ENCODE peak calls at places on chromosomes 6 and 20, in five cellular contexts. R, N, T, P and W are unnamed samples. For H3K4me1, the result is how much of the 10 kb centered on the place peaks cover.

GRCh38 chr6:912871-913663 is 220.1 kb upstream of the EXOC2 start:
- DNase-seq in N (peak), T (no peak), P (no peak), R (no peak), W (no peak)

GRCh38 chr20:32343438-32343837 is 14.7 kb upstream of the ASXL1 start:
- DNase-seq in T (no peak), P (no peak), N (no peak), R (no peak), W (no peak)

GRCh38 chr6:127841811-127842210 is 59.0 kb downstream of the THEMIS start:
- DNase-seq in R (no peak), P (no peak), N (no peak), T (no peak), W (no peak)

GRCh38 chr6:111626446-111626845 is 20.8 kb upstream of the TRAF3IP2 start:
- DNase-seq in R (no peak), P (peak), N (peak), T (peak), W (no peak)

GRCh38 chr20:34102342-34102741 is 9.7 kb downstream of the EIF2S2 start:
- DNase-seq in R (no peak), N (no peak), T (no peak), P (no peak), W (no peak)

GRCh38 chr6:134074151-134074712 is 21.8 kb upstream of the SLC2A12 start:
- DNase-seq in T (no peak), N (no peak), P (no peak), R (no peak), W (no peak)

GRCh38 chr6:165636015-165636414 is 27.0 kb downstream of the PDE10A start:
- DNase-seq in T (no peak), R (no peak), P (no peak), N (no peak), W (no peak)

GRCh38 chr20:11719153-11719552 is 198.5 kb upstream of the BTBD3 start:
- DNase-seq in R (no peak), P (no peak), N (no peak), T (no peak), W (no peak)

GRCh38 chr20:45157977-45158376 is 16.7 kb upstream of the PI3 start:
- DNase-seq in N (no peak), T (no peak), R (no peak), P (no peak), W (no peak)

GRCh38 chr20:56839222-56839621 is 210.1 kb downstream of the TFAP2C start:
- DNase-seq in T (no peak), P (no peak), N (no peak), R (no peak), W (no peak)

GRCh38 chr6:140269766-140270165 is 895.3 kb upstream of the CITED2 start:
- DNase-seq in T (no peak), R (no peak), P (no peak), N (no peak), W (no peak)

GRCh38 chr6:136324981-136325380 is 35.3 kb upstream of the BCLAF1 start:
- DNase-seq in P (peak), R (no peak), N (no peak), T (no peak), W (no peak)

GRCh38 chr20:38136421-38137245 is 28.4 kb downstream of the TGM2 start:
- DNase-seq in P (peak), R (no peak), N (no peak), T (no peak), W (peak)

GRCh38 chr20:16821211-16822089 is 73.3 kb downstream of the OTOR start:
- DNase-seq in N (peak), P (peak), T (no peak), R (peak), W (no peak)

GRCh38 chr6:70059047-70059719 is 192.8 kb downstream of the COL19A1 start:
- DNase-seq in P (no peak), T (no peak), R (no peak), N (no peak), W (no peak)

GRCh38 chr6:150372051-150372450 is 3.2 kb downstream of the IYD start:
- DNase-seq in N (no peak), R (no peak), T (no peak), P (no peak), W (no peak)

GRCh38 chr20:6708010-6708409 is 59.5 kb upstream of the BMP2 start:
- DNase-seq in P (peak), N (no peak), R (no peak), T (no peak), W (no peak)

GRCh38 chr6:139406577-139407343 is 32.3 kb upstream of the CITED2 start:
- DNase-seq in N (no peak), T (no peak), R (no peak), P (no peak), W (no peak)

GRCh38 chr6:137148291-137149076 is 25.0 kb downstream of the IL22RA2 start:
- DNase-seq in R (no peak), N (no peak), P (no peak), T (no peak), W (no peak)

GRCh38 chr6:24868765-24869164 is 67.0 kb downstream of the RIPOR2 start:
- DNase-seq in N (no peak), R (no peak), T (no peak), P (no peak), W (no peak)

GRCh38 chr6:90397929-90398674 is 101.5 kb upstream of the BACH2 start:
- DNase-seq in N (no peak), R (peak), P (no peak), T (no peak), W (no peak)

GRCh38 chr6:7219310-7219709 is 93.7 kb downstream of the SSR1 start:
- DNase-seq in N (no peak), R (no peak), T (no peak), P (peak), W (no peak)

GRCh38 chr6:37559501-37559900 is 59.8 kb upstream of the CCDC167 start:
- DNase-seq in T (no peak), N (no peak), R (no peak), P (no peak), W (no peak)
- H3K4me1 ChIP-seq in T (under half), N (under half), R (under half), P (under half), W (under half)

DNA sequence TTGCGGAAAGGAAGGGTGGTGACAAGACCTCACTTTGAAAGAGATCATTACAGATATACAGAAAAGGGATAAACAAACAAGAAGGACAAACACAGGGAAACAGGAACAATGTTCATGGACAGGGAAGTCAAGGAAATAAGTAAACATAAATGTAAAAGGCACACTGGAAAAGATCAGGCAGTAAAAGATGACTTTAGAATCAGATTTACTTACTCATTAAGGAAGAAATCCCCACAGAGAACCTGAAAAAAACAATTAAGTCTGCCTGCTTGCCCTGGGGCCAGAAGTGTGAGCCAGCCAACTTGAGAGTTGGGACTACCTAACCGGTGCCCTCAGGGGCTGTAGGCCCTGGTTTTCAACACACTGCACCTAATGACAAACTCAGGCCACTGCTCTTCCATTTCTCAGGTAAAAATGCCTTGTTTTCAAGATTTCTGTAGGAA is 1.7 kb downstream of the APMAP start:
- DNase-seq in R (no peak), P (no peak), N (no peak), T (no peak), W (no peak)
- H3K4me1 ChIP-seq in R (under half), P (under half), N (half or more), T (under half), W (under half)

GRCh38 chr6:157652601-157653363 is 170.3 kb upstream of the SNX9 start:
- DNase-seq in T (no peak), N (no peak), P (no peak), R (no peak), W (no peak)
- H3K4me1 ChIP-seq in T (under half), N (under half), P (under half), R (under half), W (under half)

DNA sequence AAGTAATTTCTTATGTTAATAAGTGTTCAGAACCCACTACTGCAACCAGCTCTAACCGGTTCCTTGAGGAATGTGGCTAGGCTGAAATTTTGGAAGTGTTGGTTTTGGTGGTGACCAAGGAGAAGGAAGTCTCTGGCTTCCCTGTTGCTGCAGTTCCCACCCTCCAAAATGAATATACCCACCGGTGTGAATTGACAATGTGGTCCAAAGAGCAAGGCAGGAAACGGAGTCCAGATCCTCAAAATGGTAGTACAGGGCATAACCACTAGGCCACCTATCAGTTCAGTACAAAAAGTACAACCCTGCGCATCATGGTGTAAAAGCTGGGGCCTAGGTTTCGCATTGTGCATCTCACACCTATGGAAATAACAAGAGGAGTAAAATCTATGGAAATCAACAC is 2.8 kb downstream of the ADNP start:
- DNase-seq in N (no peak), P (no peak), T (no peak), R (no peak), W (no peak)
- H3K4me1 ChIP-seq in N (half or more), P (under half), T (under half), R (under half), W (under half)

DNA sequence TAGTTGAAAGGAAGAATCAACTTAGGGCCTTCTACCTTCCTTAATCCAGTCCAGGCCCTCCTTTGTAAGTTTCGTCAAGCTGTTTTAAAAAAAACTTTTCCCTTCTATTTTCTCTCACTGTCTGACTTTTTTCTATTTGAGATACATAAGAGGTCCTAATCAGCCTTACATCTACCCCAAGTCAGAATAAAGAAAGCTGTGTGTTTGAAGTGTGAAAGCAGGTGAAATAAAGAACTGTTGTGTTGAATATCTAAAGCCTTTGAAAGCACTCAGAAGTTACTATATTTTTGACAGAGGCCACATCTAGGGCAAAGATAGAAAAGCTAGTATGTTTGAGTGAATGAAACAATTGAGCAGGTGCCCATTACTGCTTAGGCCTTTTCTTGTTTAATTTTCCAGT is 35.5 kb downstream of the SH3BGRL2 start:
- DNase-seq in P (no peak), T (no peak), R (no peak), N (no peak), W (no peak)
- H3K4me1 ChIP-seq in P (under half), T (under half), R (under half), N (under half), W (under half)

GRCh38 chr20:58547527-58548475 is 32.6 kb upstream of the APCDD1L start:
- DNase-seq in R (no peak), P (no peak), N (no peak), T (no peak), W (no peak)

GRCh38 chr20:58546756-58547526 is 31.7 kb upstream of the APCDD1L start:
- DNase-seq in T (no peak), N (no peak), R (peak), P (no peak), W (no peak)

GRCh38 chr20:58549681-58550542 is 34.7 kb upstream of the APCDD1L start:
- DNase-seq in P (no peak), T (no peak), N (no peak), R (no peak), W (no peak)

GRCh38 chr20:58550661-58551060 is 35.5 kb upstream of the APCDD1L start:
- DNase-seq in P (no peak), R (peak), T (no peak), N (no peak), W (no peak)

GRCh38 chr20:58549231-58549630 is 34.0 kb upstream of the APCDD1L start:
- DNase-seq in P (no peak), R (no peak), N (no peak), T (no peak), W (no peak)
- H3K4me1 ChIP-seq in P (under half), R (under half), N (under half), T (under half), W (under half)